ENCODE peak calls at places on chromosomes 2 and 18, in eight cellular contexts. N is MM.1S, P is astrocyte, E is fibroblast of lung, X is PC-9, Q is OCI-LY7, O is HCT116, J is H9. F is an unnamed sample.
A peak's percentile ranks its signal among the peaks of the same experiment; 100 is the strongest.

GRCh38 chr2:207692206-207693065 is 19.0 kb upstream of the CCNYL1 start:
- DNase-seq in N (no peak), O (peak; percentile 46), X (no peak), J (peak; percentile 69), P (no peak), Q (peak; percentile 61), E (peak; percentile 11), F (peak; percentile 47)

GRCh38 chr2:147779440-147779839 is 65.4 kb upstream of the ACVR2A start:
- DNase-seq in J (no peak), P (no peak), N (no peak), O (no peak), E (no peak), X (no peak), Q (no peak), F (no peak)

GRCh38 chr18:50716902-50717301 is 102.9 kb downstream of the MRO start:
- DNase-seq in Q (no peak), X (no peak), P (no peak), N (no peak), E (no peak), J (no peak), O (no peak), F (peak; percentile 17)

GRCh38 chr2:84031312-84031711 is 427.8 kb downstream of the SUCLG1 start:
- DNase-seq in N (no peak), E (no peak), X (no peak), O (no peak), Q (no peak), P (no peak), J (no peak), F (no peak)

GRCh38 chr2:9690252-9690651 is 59.5 kb upstream of the YWHAQ start:
- DNase-seq in P (peak; percentile 73), Q (no peak), J (no peak), N (no peak), O (no peak), E (peak; percentile 82), X (no peak), F (no peak)

GRCh38 chr2:97702731-97703470 is 10.5 kb upstream of the ZAP70 start:
- DNase-seq in E (no peak), O (no peak), N (no peak), Q (no peak), P (no peak), X (no peak), J (peak; percentile 10), F (no peak)

GRCh38 chr2:134689303-134689702 is 29.5 kb downstream of the TMEM163 start:
- DNase-seq in P (no peak), N (no peak), E (no peak), O (no peak), J (no peak), X (no peak), Q (no peak), F (no peak)

GRCh38 chr18:51009071-51009470 is 20.9 kb upstream of the SMAD4 start:
- DNase-seq in J (no peak), O (no peak), E (peak; percentile 50), N (no peak), P (peak; percentile 18), X (no peak), Q (no peak), F (peak; percentile 35)

GRCh38 chr2:173990970-173991819 is 26.0 kb upstream of the SP3 start:
- DNase-seq in E (peak; percentile 65), Q (peak; percentile 60), N (peak; percentile 62), X (no peak), O (no peak), P (no peak), J (no peak), F (peak; percentile 83)

GRCh38 chr2:133581027-133581760 is 12.9 kb upstream of the NCKAP5 start:
- DNase-seq in O (no peak), X (no peak), E (peak; percentile 66), N (no peak), J (no peak), Q (no peak), P (peak; percentile 54), F (peak; percentile 18)

GRCh38 chr2:11320698-11321492 is 23.5 kb downstream of the ROCK2 start:
- DNase-seq in X (no peak), Q (no peak), N (no peak), P (no peak), O (peak; percentile 15), J (no peak), E (no peak), F (no peak)

GRCh38 chr2:237858294-237859081 is 935 bp upstream of the RAMP1 start:
- DNase-seq in Q (peak; percentile 53), E (peak; percentile 86), J (peak; percentile 83), P (peak; percentile 80), X (peak; percentile 88), O (no peak), N (peak; percentile 43), F (peak; percentile 90)

GRCh38 chr2:239936838-239937581 is 88.1 kb downstream of the NDUFA10 start:
- DNase-seq in Q (no peak), J (peak; percentile 3), P (no peak), E (no peak), N (no peak), O (no peak), X (no peak), F (no peak)

GRCh38 chr2:102768253-102768652 is 6.4 kb downstream of the TMEM182 start:
- DNase-seq in P (no peak), Q (no peak), N (no peak), J (no peak), E (no peak), O (no peak), X (no peak), F (no peak)

GRCh38 chr18:22703883-22704626 is 229.1 kb upstream of the RBBP8 start:
- DNase-seq in X (no peak), P (peak; percentile 31), J (no peak), Q (peak; percentile 56), N (peak; percentile 53), E (peak; percentile 56), O (peak; percentile 52), F (peak; percentile 52)

GRCh38 chr2:100941646-100942240 is 60.3 kb upstream of the RPL31 start:
- DNase-seq in P (peak; percentile 25), E (peak; percentile 41), J (no peak), N (no peak), Q (no peak), X (no peak), O (no peak), F (peak; percentile 59)

GRCh38 chr18:59033361-59033760 is 106.3 kb upstream of the SEC11C start:
- DNase-seq in N (no peak), E (no peak), J (no peak), Q (no peak), O (no peak), X (no peak), P (no peak), F (no peak)

GRCh38 chr2:17879137-17879912 is 858 bp downstream of the KCNS3 start:
- DNase-seq in J (peak; percentile 92), P (peak; percentile 27), Q (no peak), E (peak; percentile 52), O (peak; percentile 73), X (peak; percentile 88), N (peak; percentile 83), F (peak; percentile 85)

GRCh38 chr2:233434666-233435375 is 80.5 kb downstream of the DGKD start:
- DNase-seq in N (no peak), P (no peak), O (no peak), Q (no peak), E (no peak), X (no peak), J (peak; percentile 8), F (no peak)

GRCh38 chr2:41911033-41911432 is 136.8 kb upstream of the PKDCC start:
- DNase-seq in Q (no peak), P (no peak), X (no peak), O (no peak), E (no peak), J (no peak), N (no peak), F (no peak)

GRCh38 chr2:110170102-110170501 is 34.7 kb downstream of the NPHP1 start:
- DNase-seq in J (no peak), Q (no peak), E (no peak), P (no peak), N (no peak), X (no peak), O (no peak), F (no peak)

GRCh38 chr2:234957533-234958135 is 5.8 kb downstream of the SH3BP4 start:
- DNase-seq in P (peak; percentile 80), Q (no peak), E (peak; percentile 87), N (no peak), J (no peak), O (no peak), X (no peak), F (peak; percentile 92)

GRCh38 chr2:234958311-234958710 is 6.5 kb downstream of the SH3BP4 start:
- DNase-seq in N (no peak), P (no peak), E (no peak), O (no peak), X (no peak), Q (no peak), J (no peak), F (no peak)

GRCh38 chr2:234954551-234954992 is 2.8 kb downstream of the SH3BP4 start:
- DNase-seq in Q (no peak), P (peak; percentile 88), J (no peak), N (no peak), O (no peak), X (no peak), E (peak; percentile 90), F (peak; percentile 68)

GRCh38 chr2:234955091-234955511 is 3.3 kb downstream of the SH3BP4 start:
- DNase-seq in J (no peak), Q (no peak), N (no peak), O (no peak), P (no peak), X (no peak), E (no peak), F (no peak)

GRCh38 chr2:234955971-234956509 is 4.2 kb downstream of the SH3BP4 start:
- DNase-seq in J (no peak), Q (no peak), N (no peak), P (no peak), X (no peak), E (no peak), O (no peak), F (no peak)
- H3K4me2 ChIP-seq in J (no peak overlapping the region), Q (no peak overlapping the region), N (no peak overlapping the region), P (peak overlapping the region; percentile 97), X (peak overlapping the region; percentile 98), E (no peak overlapping the region), O (no peak overlapping the region), F (peak overlapping the region; percentile 48)

GRCh38 chr2:241274127-241274526 is 41.3 kb downstream of the HDLBP start:
- DNase-seq in X (no peak), J (peak; percentile 40), Q (no peak), N (peak; percentile 46), E (no peak), O (no peak), P (no peak), F (peak; percentile 5)
- H4K20me1 ChIP-seq in X (peaks cover 69% of the 10 kb centered on the region), J (peaks cover 2% of the 10 kb centered on the region), Q (peaks cover 24% of the 10 kb centered on the region), N (no peaks in the 10 kb centered on the region), E (peaks cover 7% of the 10 kb centered on the region), O (peaks cover 29% of the 10 kb centered on the region), P (peaks cover 75% of the 10 kb centered on the region), F (peaks cover 22% of the 10 kb centered on the region)

GRCh38 chr2:228681979-228682378 is 500.5 kb upstream of the SPHKAP start:
- DNase-seq in P (no peak), O (no peak), J (no peak), N (no peak), E (no peak), X (no peak), Q (no peak), F (no peak)
- H3K4me2 ChIP-seq in P (no peak overlapping the region), O (no peak overlapping the region), J (no peak overlapping the region), N (no peak overlapping the region), E (no peak overlapping the region), X (no peak overlapping the region), Q (no peak overlapping the region), F (no peak overlapping the region)

DNA sequence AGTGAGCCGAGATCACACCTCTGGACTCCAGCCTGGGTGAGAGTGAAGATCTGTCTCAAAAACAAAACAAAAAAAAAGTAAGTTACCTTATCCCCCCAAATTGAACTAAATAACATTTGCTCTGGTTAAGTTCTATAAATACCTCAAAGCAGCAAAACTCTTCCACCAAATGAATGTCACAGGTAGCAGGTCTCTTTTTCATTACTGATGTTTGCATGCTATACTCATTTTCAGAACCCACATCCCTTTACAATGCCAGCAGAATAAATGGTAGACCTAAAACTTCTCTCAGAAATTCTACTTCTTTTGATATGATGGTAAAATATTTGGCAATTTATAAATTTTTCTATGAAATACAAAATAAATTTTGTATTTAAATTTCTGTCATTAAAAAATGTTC is 22.3 kb downstream of the INO80D start:
- DNase-seq in N (no peak), J (no peak), O (no peak), E (no peak), P (no peak), X (no peak), Q (no peak), F (no peak)
- H4K20me1 ChIP-seq in N (no peaks in the 10 kb centered on the region), J (no peaks in the 10 kb centered on the region), O (no peaks in the 10 kb centered on the region), E (no peaks in the 10 kb centered on the region), P (peaks cover 37% of the 10 kb centered on the region), X (no peaks in the 10 kb centered on the region), Q (no peaks in the 10 kb centered on the region), F (no peaks in the 10 kb centered on the region)